ENCODE peak calls at places on chromosomes 16 and 17, in six cellular contexts. R, N, G, W, D and X are unnamed samples.

GRCh38 chr17:82875418-82875856 is 35.6 kb upstream of the ZNF750 start:
- DNase-seq in R (no peak), N (no peak), G (no peak), W (no peak), D (no peak), X (no peak)

GRCh38 chr16:88970095-88970494 is 6.9 kb downstream of the CBFA2T3 start:
- DNase-seq in R (no peak), N (peak; percentile 38), G (no peak), W (no peak), D (no peak), X (no peak)

GRCh38 chr17:39564201-39564828 is 43.4 kb downstream of the NEUROD2 start:
- DNase-seq in R (no peak), N (no peak), G (no peak), W (no peak), D (no peak), X (no peak)

GRCh38 chr17:44351961-44352921 is 7.1 kb downstream of the GRN start:
- DNase-seq in R (no peak), N (no peak), G (no peak), W (no peak), D (no peak), X (no peak)

GRCh38 chr17:41915566-41915965 is 3.2 kb downstream of the ACLY start:
- DNase-seq in R (no peak), N (no peak), G (no peak), W (no peak), D (no peak), X (no peak)

GRCh38 chr17:34996422-34997029 is 16.2 kb downstream of the LIG3 start:
- DNase-seq in R (no peak), N (no peak), G (no peak), W (no peak), D (no peak), X (no peak)

GRCh38 chr16:73054732-73055481 is 7.0 kb upstream of the ZFHX3 start:
- DNase-seq in R (peak; percentile 77), N (no peak), G (no peak), W (no peak), D (no peak), X (peak; percentile 67)

GRCh38 chr16:12229759-12230594 is 253.4 kb downstream of the SNX29 start:
- DNase-seq in R (peak; percentile 71), N (no peak), G (no peak), W (peak; percentile 21), D (no peak), X (peak; percentile 28)

GRCh38 chr16:55655709-55656694 is at the start of gene SLC6A2:
- DNase-seq in R (no peak), N (peak; percentile 60), G (no peak), W (no peak), D (no peak), X (no peak)

GRCh38 chr16:6725634-6726331 is 606.9 kb upstream of the RBFOX1 start:
- DNase-seq in R (no peak), N (no peak), G (no peak), W (no peak), D (no peak), X (no peak)

GRCh38 chr17:67689534-67690177 is 28.1 kb upstream of the NOL11 start:
- DNase-seq in R (peak; percentile 66), N (no peak), G (no peak), W (peak; percentile 21), D (peak; percentile 56), X (peak; percentile 78)

GRCh38 chr17:75571197-75571884 is 16.3 kb upstream of the MYO15B start:
- DNase-seq in R (peak; percentile 9), N (no peak), G (no peak), W (no peak), D (no peak), X (peak; percentile 26)

GRCh38 chr17:44536090-44536960 is 21.0 kb upstream of the FZD2 start:
- DNase-seq in R (no peak), N (no peak), G (no peak), W (no peak), D (no peak), X (peak; percentile 59)

GRCh38 chr17:18005496-18005895 is 32.8 kb downstream of the DRC3 start:
- DNase-seq in R (no peak), N (peak; percentile 4), G (no peak), W (no peak), D (no peak), X (no peak)

GRCh38 chr17:18006495-18007239 is 32.3 kb downstream of the ATPAF2 start:
- DNase-seq in R (no peak), N (peak; percentile 32), G (no peak), W (no peak), D (no peak), X (no peak)

GRCh38 chr17:18002171-18002570 is 29.5 kb downstream of the DRC3 start:
- DNase-seq in R (peak; percentile 28), N (no peak), G (no peak), W (no peak), D (no peak), X (no peak)

GRCh38 chr17:18004345-18004744 is 31.7 kb downstream of the DRC3 start:
- DNase-seq in R (peak; percentile 52), N (peak; percentile 23), G (no peak), W (no peak), D (no peak), X (no peak)

GRCh38 chr17:18004901-18005305 is 32.2 kb downstream of the DRC3 start:
- DNase-seq in R (no peak), N (peak; percentile 78), G (no peak), W (no peak), D (no peak), X (no peak)
- TF ChIP-seq CTCF in R (peak; percentile 21), N (peak; percentile 62), G (no peak), W (peak; percentile 53), D (no peak), X (peak; percentile 41)

GRCh38 chr16:22088642-22089041 is 3.7 kb upstream of the VWA3A start:
- DNase-seq in R (no peak), N (no peak), G (no peak), W (no peak), D (no peak), X (no peak)
- H3K4me3 ChIP-seq in R (no peak overlapping the region), N (no peak overlapping the region), G (no peak overlapping the region), W (no peak overlapping the region), D (no peak overlapping the region), X (no peak overlapping the region)

DNA sequence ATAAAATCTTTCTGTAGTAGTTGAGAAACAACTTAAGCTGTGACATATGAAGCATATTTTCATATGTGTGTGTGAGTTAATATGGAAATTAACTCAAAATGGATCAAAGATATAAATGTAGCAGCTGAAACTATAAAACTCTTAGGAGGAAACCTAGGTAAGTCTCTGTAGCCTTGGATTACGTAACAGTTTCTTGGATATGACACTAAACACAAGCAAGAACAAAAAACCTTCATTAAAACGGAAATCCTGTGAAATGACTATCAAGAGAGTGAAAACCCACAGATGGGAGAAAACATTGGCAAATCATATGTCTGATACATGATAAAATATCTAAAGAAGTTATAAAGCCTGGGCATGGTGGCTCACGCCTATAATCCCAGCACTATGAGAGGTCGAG is 104.4 kb downstream of the VPS53 start:
- DNase-seq in R (no peak), N (no peak), G (no peak), W (no peak), D (no peak), X (no peak)
- TF ChIP-seq CTCF in R (no peak), N (no peak), G (no peak), W (no peak), D (no peak), X (no peak)

DNA sequence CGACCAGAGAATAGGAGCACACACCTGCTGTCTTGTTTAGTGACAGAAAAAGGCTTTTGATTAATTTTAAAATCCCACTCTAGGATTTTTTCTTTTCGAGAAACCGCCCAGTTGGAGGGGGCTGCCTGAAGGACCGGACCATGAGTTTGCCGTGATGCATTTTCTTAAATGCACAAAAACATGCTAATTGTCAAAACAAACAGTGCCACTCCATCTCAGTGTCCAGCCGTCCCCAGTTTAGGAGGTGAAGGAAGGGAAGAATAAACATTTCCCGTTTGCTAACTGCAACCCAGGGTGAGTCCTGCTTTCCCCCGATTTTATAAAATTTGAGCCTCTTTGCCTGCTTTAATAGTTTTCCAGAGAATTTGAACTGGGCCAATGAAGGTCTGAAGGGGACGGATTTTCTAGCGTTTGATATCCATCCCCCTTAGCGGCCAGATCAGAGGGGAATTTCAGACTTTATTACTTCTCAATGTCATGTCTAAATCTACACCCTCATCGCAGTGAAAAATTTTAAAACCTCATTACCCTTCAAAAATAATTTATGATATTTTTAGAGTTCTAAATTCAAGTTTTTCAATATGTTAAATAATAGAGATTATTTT is 3.3 kb downstream of the FOXC2 start:
- DNase-seq in R (no peak), N (no peak), G (no peak), W (no peak), D (no peak), X (peak; percentile 12)
- H3K4me3 ChIP-seq in R (peak overlapping the region; percentile 98), N (peak overlapping the region; percentile 25), G (peak overlapping the region; percentile 90), W (peak overlapping the region; percentile 88), D (no peak overlapping the region), X (peak overlapping the region; percentile 91)

DNA sequence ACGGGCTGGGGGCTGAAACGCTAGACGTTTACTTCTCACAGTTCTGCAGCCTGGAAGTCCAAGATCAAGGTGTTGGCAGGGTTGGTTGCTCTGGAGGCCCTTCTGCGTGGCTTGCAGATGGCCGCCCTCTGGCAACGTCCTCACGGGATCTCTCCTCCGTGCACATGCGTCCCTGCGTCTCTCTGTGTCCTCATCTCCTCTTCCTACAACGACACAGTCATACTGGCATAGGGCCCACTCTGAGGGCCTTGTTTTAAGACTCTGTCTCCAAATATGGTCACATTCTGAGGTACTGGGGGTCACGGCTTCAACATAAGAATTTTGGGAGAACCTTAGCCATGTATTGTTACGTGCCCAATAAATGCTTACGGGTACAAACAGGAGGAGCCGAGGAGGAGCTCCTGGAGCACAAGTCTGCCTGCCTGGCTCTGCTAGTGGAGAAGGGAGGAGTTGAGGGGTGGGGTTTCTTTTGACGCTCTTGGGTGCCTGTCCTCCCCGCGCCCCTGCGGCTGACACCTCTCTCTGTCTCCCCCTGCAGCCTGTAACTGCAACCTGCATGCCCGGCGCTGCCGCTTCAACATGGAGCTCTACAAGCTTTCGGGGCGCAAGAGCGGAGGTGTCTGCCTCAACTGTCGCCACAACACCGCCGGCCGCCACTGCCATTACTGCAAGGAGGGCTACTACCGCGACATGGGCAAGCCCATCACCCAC is 141.1 kb downstream of the NTN1 start:
- DNase-seq in R (no peak), N (no peak), G (no peak), W (no peak), D (no peak), X (no peak)
- TF ChIP-seq CTCF in R (no peak), N (no peak), G (no peak), W (no peak), D (no peak), X (no peak)

GRCh38 chr17:16349461-16349860 is 3.8 kb downstream of the CENPV start:
- DNase-seq in R (no peak), N (no peak), G (no peak), W (no peak), D (no peak), X (no peak)

GRCh38 chr17:16352303-16352837 is 899 bp downstream of the CENPV start:
- DNase-seq in R (peak; percentile 30), N (peak; percentile 39), G (no peak), W (no peak), D (peak; percentile 57), X (peak; percentile 37)

GRCh38 chr17:16352838-16353701 is at the start of gene CENPV:
- DNase-seq in R (peak; percentile 34), N (peak; percentile 65), G (peak; percentile 73), W (no peak), D (peak; percentile 50), X (peak; percentile 28)

GRCh38 chr17:16353702-16354174 is 469 bp upstream of the CENPV start:
- DNase-seq in R (no peak), N (no peak), G (peak; percentile 3), W (no peak), D (no peak), X (no peak)

GRCh38 chr17:16351831-16352230 is 1.4 kb downstream of the CENPV start:
- DNase-seq in R (peak; percentile 75), N (no peak), G (no peak), W (no peak), D (no peak), X (peak; percentile 66)
- H3K4me3 ChIP-seq in R (peak overlapping the region; percentile 73), N (peak overlapping the region; percentile 91), G (peak overlapping the region; percentile 84), W (peak overlapping the region; percentile 74), D (peak overlapping the region; percentile 78), X (peak overlapping the region; percentile 67)